ENCODE peak calls at places on chromosomes 2 and 18, in seven cellular contexts. V, M, D, L, Q, K and B are unnamed samples.

GRCh38 chr2:124258481-124258880 is 233.4 kb downstream of the CNTNAP5 start:
- DNase-seq in V (no peak), L (no peak), K (peak), Q (no peak), M (peak), D (no peak), B (peak)

GRCh38 chr18:35526476-35527120 is 28.8 kb upstream of the INO80C start:
- DNase-seq in V (peak), D (no peak), M (no peak), Q (no peak), K (peak), L (no peak), B (peak)

GRCh38 chr2:108145551-108145950 is 94.2 kb upstream of the SULT1C3 start:
- DNase-seq in D (no peak), V (no peak), L (no peak), M (no peak), Q (no peak), K (peak), B (peak)

GRCh38 chr2:10149684-10150083 is 27.1 kb downstream of the RRM2 start:
- DNase-seq in L (no peak), D (no peak), Q (no peak), M (no peak), V (no peak), K (no peak), B (no peak)

GRCh38 chr18:62555135-62555534 is 32.3 kb downstream of the ZCCHC2 start:
- DNase-seq in Q (no peak), L (no peak), K (peak), D (no peak), M (no peak), V (no peak), B (peak)

GRCh38 chr2:96819876-96820511 is 3.9 kb downstream of the CNNM3 start:
- DNase-seq in Q (no peak), V (no peak), L (no peak), K (no peak), M (no peak), D (no peak), B (no peak)

GRCh38 chr2:120602251-120602650 is 133.4 kb upstream of the GLI2 start:
- DNase-seq in L (no peak), K (peak), D (no peak), V (no peak), Q (no peak), M (peak), B (peak)

GRCh38 chr2:208042041-208042440 is 16.7 kb upstream of the PLEKHM3 start:
- DNase-seq in Q (no peak), L (no peak), D (no peak), V (no peak), K (peak), M (peak), B (no peak)

GRCh38 chr2:31534636-31535035 is 46.1 kb downstream of the SRD5A2 start:
- DNase-seq in K (no peak), D (no peak), L (no peak), Q (no peak), M (no peak), V (no peak), B (no peak)

GRCh38 chr2:66957198-66957597 is 439.9 kb upstream of the ETAA1 start:
- DNase-seq in Q (no peak), L (no peak), K (peak), M (peak), V (no peak), D (no peak), B (peak)

GRCh38 chr2:135096665-135097446 is 44.8 kb downstream of the RAB3GAP1 start:
- DNase-seq in D (no peak), Q (no peak), M (no peak), L (no peak), V (no peak), K (no peak), B (peak)

GRCh38 chr2:68157002-68157401 is 686 bp upstream of the PNO1 start:
- DNase-seq in M (peak), K (peak), V (peak), Q (peak), D (peak), L (no peak), B (no peak)

GRCh38 chr2:149733936-149734685 is 146.5 kb upstream of the MMADHC start:
- DNase-seq in L (no peak), M (peak), V (peak), K (peak), Q (peak), D (no peak), B (peak)

GRCh38 chr2:28108143-28108542 is 217.6 kb downstream of the BABAM2 start:
- DNase-seq in Q (no peak), K (peak), M (peak), D (no peak), L (no peak), V (no peak), B (no peak)

GRCh38 chr2:196390243-196391148 is 219.1 kb upstream of the STK17B start:
- DNase-seq in Q (no peak), M (peak), L (no peak), K (no peak), V (no peak), D (no peak), B (no peak)

GRCh38 chr2:70388813-70389212 is 86.9 kb upstream of the FAM136A start:
- DNase-seq in D (no peak), M (no peak), K (no peak), L (no peak), V (no peak), Q (no peak), B (no peak)

GRCh38 chr2:207230261-207231105 is 64.7 kb upstream of the KLF7 start:
- DNase-seq in M (no peak), K (no peak), V (peak), L (no peak), D (no peak), Q (peak), B (peak)

GRCh38 chr2:121076885-121077549 is 208.0 kb downstream of the TFCP2L1 start:
- DNase-seq in L (peak), V (peak), M (peak), K (peak), Q (peak), D (peak), B (peak)

GRCh38 chr18:32472841-32473240 is 2.2 kb upstream of the GAREM1 start:
- DNase-seq in Q (no peak), L (no peak), M (no peak), K (no peak), V (no peak), D (no peak), B (no peak)

GRCh38 chr2:32825291-32825712 is 121.5 kb upstream of the LTBP1 start:
- DNase-seq in M (no peak), V (no peak), D (no peak), Q (peak), K (peak), L (no peak), B (peak)

GRCh38 chr18:27843783-27844415 is 333.0 kb downstream of the CDH2 start:
- DNase-seq in V (no peak), Q (no peak), D (no peak), M (peak), K (peak), L (no peak), B (peak)

GRCh38 chr18:23032030-23032582 is 99.0 kb downstream of the RBBP8 start:
- DNase-seq in V (peak), M (peak), K (peak), D (no peak), L (no peak), Q (no peak), B (peak)

GRCh38 chr2:159146930-159147666 is 139.4 kb downstream of the WDSUB1 start:
- DNase-seq in K (no peak), Q (no peak), L (no peak), M (no peak), V (no peak), D (peak), B (no peak)

GRCh38 chr18:12689256-12689655 is 13.3 kb downstream of the CEP76 start:
- DNase-seq in V (no peak), L (no peak), Q (no peak), K (no peak), M (no peak), D (no peak), B (no peak)

GRCh38 chr18:12691021-12691420 is 11.5 kb downstream of the CEP76 start:
- DNase-seq in V (no peak), L (no peak), K (no peak), Q (no peak), M (no peak), D (no peak), B (no peak)

GRCh38 chr18:12686100-12686499 is 16.4 kb downstream of the CEP76 start:
- DNase-seq in K (peak), D (no peak), Q (peak), V (peak), M (peak), L (no peak), B (peak)
- H3K4me3 ChIP-seq in K (no peak), D (no peak), Q (no peak), V (no peak), M (no peak), L (no peak), B (no peak)

GRCh38 chr2:102765061-102765460 is 3.2 kb downstream of the TMEM182 start:
- DNase-seq in Q (no peak), M (no peak), V (no peak), L (no peak), K (no peak), D (no peak), B (no peak)
- H3K4me3 ChIP-seq in Q (no peak), M (no peak), V (no peak), L (no peak), K (no peak), D (no peak), B (no peak)

DNA sequence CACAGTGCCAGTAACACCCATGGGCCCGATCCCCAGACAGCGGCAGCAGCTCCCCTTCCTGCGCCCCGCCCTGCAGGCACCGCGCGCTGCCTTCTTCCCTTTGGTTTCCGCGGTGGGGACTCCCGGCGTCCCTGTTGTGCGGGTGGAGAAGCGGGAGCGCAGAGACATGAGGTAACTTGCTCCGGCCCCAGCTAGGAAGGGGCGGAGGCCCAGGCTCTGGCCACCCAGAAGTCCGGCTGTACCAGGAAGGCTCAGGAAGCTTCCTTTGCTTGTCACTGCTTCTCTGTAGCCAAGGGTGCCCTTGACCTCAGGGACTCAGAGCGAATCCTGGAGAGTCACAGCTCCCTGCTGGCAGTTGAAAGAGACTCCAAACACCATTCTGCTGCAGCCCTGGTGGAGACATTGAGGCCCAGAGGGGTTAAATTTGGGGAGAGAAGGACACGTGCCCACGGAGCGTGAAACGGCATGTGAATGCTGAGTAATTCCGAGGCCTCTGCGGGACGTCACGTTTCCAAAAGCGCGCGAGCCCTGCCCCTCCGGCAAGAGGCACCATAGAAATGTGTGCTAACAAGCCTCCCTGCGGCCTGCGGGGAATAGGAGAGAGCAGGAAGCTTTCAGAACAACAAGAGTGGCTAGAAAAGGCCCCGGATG is 6.7 kb upstream of the ADCY3 start:
- DNase-seq in L (peak), V (peak), M (peak), K (peak), D (no peak), Q (no peak), B (peak)
- H3K4me3 ChIP-seq in L (peak), V (peak), M (peak), K (no peak), D (no peak), Q (no peak), B (no peak)

DNA sequence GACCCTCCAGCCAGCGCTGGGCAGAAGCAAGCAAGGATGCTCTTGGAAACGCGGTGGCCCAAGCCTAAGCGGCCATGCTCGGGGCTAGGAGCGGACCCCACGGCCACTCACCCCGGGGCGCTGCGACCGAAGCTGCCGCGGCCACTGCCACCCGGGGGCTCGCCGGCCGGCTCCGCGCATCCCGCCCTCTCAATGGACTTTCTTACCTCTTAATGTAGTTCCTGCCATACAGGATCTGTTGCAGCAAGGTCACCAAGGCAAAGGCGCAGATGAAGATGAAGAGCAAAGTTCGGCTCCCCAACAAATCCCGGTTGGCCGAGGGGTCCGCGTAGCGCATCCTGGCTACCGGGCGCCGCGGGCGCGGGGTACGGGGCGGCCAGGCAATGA is 688 bp downstream of the ST8SIA5 start:
- DNase-seq in Q (peak), D (no peak), L (no peak), V (peak), M (no peak), K (no peak), B (no peak)
- H3K4me3 ChIP-seq in Q (no peak), D (no peak), L (no peak), V (peak), M (no peak), K (no peak), B (no peak)

DNA sequence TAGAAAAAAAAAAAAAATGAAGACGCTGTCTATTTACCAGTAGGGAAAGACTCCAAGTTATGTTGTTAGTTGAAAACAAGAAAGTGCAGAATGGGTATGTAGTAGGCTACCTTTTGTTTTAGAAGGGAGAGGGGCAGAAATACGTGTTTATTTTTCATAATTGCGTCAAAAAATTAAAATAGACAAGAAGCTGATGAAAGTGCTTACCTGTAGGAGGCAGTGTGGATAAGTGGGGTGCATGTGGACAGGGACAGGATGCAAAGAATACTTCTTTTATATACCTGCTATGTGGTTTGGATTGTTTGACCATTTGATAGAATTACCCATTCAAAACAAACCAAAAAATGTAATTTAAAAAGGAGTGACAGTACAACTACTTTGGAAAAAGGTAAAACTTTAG is 3.0 kb upstream of the GCG start:
- DNase-seq in Q (no peak), M (no peak), V (no peak), K (no peak), L (no peak), D (no peak), B (no peak)
- H3K4me3 ChIP-seq in Q (no peak), M (no peak), V (no peak), K (no peak), L (no peak), D (no peak), B (no peak)

GRCh38 chr2:111123751-111124150 is 3.0 kb downstream of the BCL2L11 start:
- DNase-seq in Q (no peak), V (no peak), D (no peak), L (no peak), K (no peak), M (no peak), B (no peak)
- H3K4me3 ChIP-seq in Q (peak), V (peak), D (peak), L (peak), K (no peak), M (no peak), B (no peak)

GRCh38 chr2:241034490-241035141 is 36.2 kb downstream of the SNED1 start:
- DNase-seq in V (no peak), L (peak), D (no peak), Q (no peak), K (no peak), M (no peak), B (no peak)

GRCh38 chr2:241036397-241036963 is 38.1 kb downstream of the SNED1 start:
- DNase-seq in K (peak), V (peak), D (peak), Q (no peak), M (no peak), L (peak), B (peak)

GRCh38 chr2:241036964-241037421 is 38.6 kb downstream of the SNED1 start:
- DNase-seq in K (no peak), M (no peak), D (peak), L (peak), Q (no peak), V (peak), B (no peak)

GRCh38 chr2:241035142-241035817 is 36.9 kb downstream of the SNED1 start:
- DNase-seq in K (no peak), V (peak), Q (no peak), M (no peak), D (no peak), L (peak), B (no peak)

DNA sequence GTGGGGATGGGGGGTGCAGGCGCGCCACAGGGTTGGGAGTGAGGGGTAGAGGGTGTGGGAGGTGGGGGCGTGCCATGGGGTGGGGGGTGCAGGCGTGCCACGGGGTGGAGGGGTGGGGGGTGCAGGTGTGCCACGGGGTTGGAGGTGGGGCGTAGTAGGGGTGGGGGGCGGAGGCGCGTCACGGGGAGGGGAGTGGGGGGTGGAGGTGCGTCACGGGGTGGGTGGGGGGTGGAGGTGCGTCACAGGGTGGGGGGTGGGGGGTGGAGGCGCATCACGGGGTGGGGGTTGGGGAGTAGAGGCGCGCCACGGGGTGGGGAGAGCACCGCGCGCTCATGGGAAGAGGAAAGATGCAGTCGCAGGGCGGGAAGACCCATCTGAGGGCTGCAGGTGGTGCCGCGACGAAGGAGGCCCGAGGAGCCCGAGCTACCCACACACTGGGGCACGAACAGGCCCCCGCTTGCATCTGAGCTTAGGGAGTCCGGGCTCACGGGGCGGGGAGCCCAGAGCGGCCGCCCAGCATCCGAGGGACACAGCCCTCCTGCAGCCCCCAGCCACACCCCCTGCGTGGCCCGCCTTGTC is 37.5 kb downstream of the SNED1 start:
- DNase-seq in V (peak), K (no peak), Q (peak), D (no peak), L (peak), M (no peak), B (no peak)
- H3K4me3 ChIP-seq in V (peak), K (no peak), Q (no peak), D (peak), L (peak), M (no peak), B (no peak)

GRCh38 chr2:234258562-234259141 is 208.2 kb downstream of the SPP2 start:
- DNase-seq in M (no peak), D (no peak), Q (no peak), V (no peak), L (no peak), K (no peak), B (peak)
- H3K4me3 ChIP-seq in M (no peak), D (no peak), Q (no peak), V (no peak), L (no peak), K (no peak), B (no peak)